ENCODE peak calls at places on chromosomes 13 and 19, in seven cellular contexts. One of them, this sample, is unnamed.

GRCh38 chr19:17306285-17306714 is 628 bp downstream of the MRPL34 start:
- DNase-seq in heart left ventricle: no peak
- DNase-seq in COR-L47: no peak
- DNase-seq in Calu3: no peak
- DNase-seq in endothelial cell: no peak
- DNase-seq in T47D: no peak
- DNase-seq in stimulated activated CD8-positive, alpha-beta memory T cell treated with anti-CD3 and anti-CD28 coated beads, Interleukin-15, amount 100 ng/mL, for 1 hour: no peak
- DNase-seq in this sample: no peak

GRCh38 chr19:6402834-6403608 is 10.1 kb upstream of the GTF2F1 start:
- DNase-seq in endothelial cell: no peak
- DNase-seq in stimulated activated CD8-positive, alpha-beta memory T cell treated with anti-CD3 and anti-CD28 coated beads, Interleukin-15, amount 100 ng/mL, for 1 hour: no peak
- DNase-seq in T47D: no peak
- DNase-seq in Calu3: no peak
- DNase-seq in COR-L47: peak
- DNase-seq in heart left ventricle: no peak
- DNase-seq in this sample: no peak

GRCh38 chr13:87821512-87821911 is 150.3 kb downstream of the SLITRK5 start:
- DNase-seq in Calu3: no peak
- DNase-seq in heart left ventricle: no peak
- DNase-seq in T47D: no peak
- DNase-seq in endothelial cell: no peak
- DNase-seq in COR-L47: no peak
- DNase-seq in stimulated activated CD8-positive, alpha-beta memory T cell treated with anti-CD3 and anti-CD28 coated beads, Interleukin-15, amount 100 ng/mL, for 1 hour: no peak
- DNase-seq in this sample: no peak

GRCh38 chr19:40889366-40889765 is 7.3 kb upstream of the CYP2A7 start:
- DNase-seq in Calu3: no peak
- DNase-seq in endothelial cell: no peak
- DNase-seq in COR-L47: no peak
- DNase-seq in T47D: no peak
- DNase-seq in heart left ventricle: no peak
- DNase-seq in stimulated activated CD8-positive, alpha-beta memory T cell treated with anti-CD3 and anti-CD28 coated beads, Interleukin-15, amount 100 ng/mL, for 1 hour: no peak
- DNase-seq in this sample: no peak

GRCh38 chr13:36345438-36346221 is 564 bp downstream of the SPART start:
- DNase-seq in heart left ventricle: peak
- DNase-seq in stimulated activated CD8-positive, alpha-beta memory T cell treated with anti-CD3 and anti-CD28 coated beads, Interleukin-15, amount 100 ng/mL, for 1 hour: peak
- DNase-seq in endothelial cell: peak
- DNase-seq in Calu3: no peak
- DNase-seq in COR-L47: no peak
- DNase-seq in T47D: peak
- DNase-seq in this sample: peak

GRCh38 chr19:34475026-34475974 is 6.3 kb upstream of the WTIP start:
- DNase-seq in Calu3: no peak
- DNase-seq in heart left ventricle: no peak
- DNase-seq in endothelial cell: no peak
- DNase-seq in stimulated activated CD8-positive, alpha-beta memory T cell treated with anti-CD3 and anti-CD28 coated beads, Interleukin-15, amount 100 ng/mL, for 1 hour: no peak
- DNase-seq in COR-L47: no peak
- DNase-seq in T47D: no peak
- DNase-seq in this sample: no peak

GRCh38 chr13:49533586-49534269 is 38.0 kb downstream of the PHF11 start:
- DNase-seq in stimulated activated CD8-positive, alpha-beta memory T cell treated with anti-CD3 and anti-CD28 coated beads, Interleukin-15, amount 100 ng/mL, for 1 hour: no peak
- DNase-seq in COR-L47: no peak
- DNase-seq in Calu3: no peak
- DNase-seq in heart left ventricle: no peak
- DNase-seq in T47D: no peak
- DNase-seq in endothelial cell: no peak
- DNase-seq in this sample: no peak

GRCh38 chr13:80447747-80448146 is 106.8 kb upstream of the SPRY2 start:
- DNase-seq in Calu3: no peak
- DNase-seq in T47D: no peak
- DNase-seq in endothelial cell: no peak
- DNase-seq in heart left ventricle: no peak
- DNase-seq in stimulated activated CD8-positive, alpha-beta memory T cell treated with anti-CD3 and anti-CD28 coated beads, Interleukin-15, amount 100 ng/mL, for 1 hour: no peak
- DNase-seq in COR-L47: no peak
- DNase-seq in this sample: no peak

GRCh38 chr13:75050419-75051066 is 431.4 kb downstream of the TBC1D4 start:
- DNase-seq in endothelial cell: no peak
- DNase-seq in T47D: no peak
- DNase-seq in stimulated activated CD8-positive, alpha-beta memory T cell treated with anti-CD3 and anti-CD28 coated beads, Interleukin-15, amount 100 ng/mL, for 1 hour: no peak
- DNase-seq in Calu3: no peak
- DNase-seq in COR-L47: no peak
- DNase-seq in heart left ventricle: no peak
- DNase-seq in this sample: no peak

This sample was measured in GM20000.